ENCODE peak calls at places on chromosomes 13 and 19, in six cellular contexts. R is left ventricle myocardium inferior, A is glutamatergic neuron, N is kidney epithelial cell, M is psoas muscle, T is PC-3. V is an unnamed sample.

GRCh38 chr19:453606-454005 is 7.2 kb downstream of the SHC2 start:
- DNase-seq in R (no peak), A (no peak), N (no peak), M (no peak), T (no peak), V (no peak)

GRCh38 chr13:74191036-74191809 is 57.0 kb upstream of the KLF12 start:
- DNase-seq in R (no peak), A (no peak), N (peak), M (no peak), T (no peak), V (no peak)

GRCh38 chr19:18852634-18853033 is 20.9 kb downstream of the UPF1 start:
- DNase-seq in R (no peak), A (no peak), N (no peak), M (no peak), T (no peak), V (no peak)

GRCh38 chr19:19634516-19635312 is 6.7 kb upstream of the LPAR2 start:
- DNase-seq in R (no peak), A (no peak), N (no peak), M (no peak), T (no peak), V (no peak)

GRCh38 chr19:50300814-50301606 is 28.2 kb downstream of the KCNC3 start:
- DNase-seq in R (no peak), A (no peak), N (peak), M (no peak), T (peak), V (peak)

GRCh38 chr13:52975969-52976368 is 52.6 kb upstream of the OLFM4 start:
- DNase-seq in R (no peak), A (no peak), N (no peak), M (no peak), T (no peak), V (no peak)

GRCh38 chr13:98429977-98430785 is 146.7 kb downstream of the STK24 start:
- DNase-seq in R (no peak), A (no peak), N (no peak), M (no peak), T (no peak), V (no peak)

GRCh38 chr13:79631260-79631659 is 150.3 kb downstream of the NDFIP2 start:
- DNase-seq in R (no peak), A (no peak), N (peak), M (no peak), T (peak), V (no peak)

GRCh38 chr19:45123440-45123850 is 30.5 kb downstream of the PPP1R37 start:
- DNase-seq in R (no peak), A (no peak), N (no peak), M (no peak), T (peak), V (no peak)

GRCh38 chr13:30479154-30479553 is 13.4 kb upstream of the HMGB1 start:
- DNase-seq in R (no peak), A (no peak), N (no peak), M (no peak), T (no peak), V (no peak)

GRCh38 chr13:33761744-33762143 is 56.2 kb upstream of the RFC3 start:
- DNase-seq in R (no peak), A (no peak), N (no peak), M (no peak), T (peak), V (no peak)

GRCh38 chr13:95176611-95177259 is 124.5 kb downstream of the ABCC4 start:
- DNase-seq in R (no peak), A (no peak), N (no peak), M (no peak), T (no peak), V (no peak)

GRCh38 chr19:19261350-19262189 is 11.5 kb downstream of the TM6SF2 start:
- DNase-seq in R (no peak), A (peak), N (no peak), M (no peak), T (no peak), V (no peak)

GRCh38 chr19:6516018-6516658 is 14.0 kb upstream of the TUBB4A start:
- DNase-seq in R (peak), A (peak), N (peak), M (peak), T (peak), V (peak)

GRCh38 chr19:35751839-35752745 is 3.7 kb downstream of the LIN37 start:
- DNase-seq in R (no peak), A (no peak), N (no peak), M (no peak), T (no peak), V (no peak)

GRCh38 chr13:22693691-22694090 is 487.1 kb upstream of the SGCG start:
- DNase-seq in R (no peak), A (no peak), N (no peak), M (no peak), T (no peak), V (no peak)

GRCh38 chr13:97028441-97029299 is 34.4 kb upstream of the OXGR1 start:
- DNase-seq in R (peak), A (peak), N (no peak), M (peak), T (peak), V (no peak)

DNA sequence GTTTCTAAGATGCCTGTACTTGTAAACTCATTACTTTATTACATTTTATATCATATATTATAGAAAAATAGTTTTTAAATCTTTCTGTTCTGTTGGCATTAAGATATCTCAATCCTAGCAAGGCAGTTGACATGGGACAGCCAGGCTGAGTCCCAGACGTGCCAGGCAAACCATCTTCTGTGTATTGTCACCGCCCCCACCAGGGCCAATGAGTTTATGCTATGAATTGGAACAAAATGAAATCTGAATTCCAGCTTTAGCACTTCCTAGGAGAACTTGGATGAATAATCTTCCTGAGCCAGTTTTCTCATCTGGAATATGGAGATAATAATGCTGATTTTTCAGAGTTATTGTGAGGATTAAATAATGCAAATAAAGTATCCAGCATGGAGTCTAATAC is 79.9 kb upstream of the GSX1 start:
- DNase-seq in R (no peak), A (no peak), N (no peak), M (no peak), T (peak), V (no peak)
- TF ChIP-seq CTCF in R (peak), A (no peak), N (peak), M (peak), T (peak), V (no peak)

GRCh38 chr19:3657395-3657769 is 30.8 kb upstream of the CACTIN start:
- DNase-seq in R (no peak), A (no peak), N (no peak), M (no peak), T (no peak), V (no peak)

GRCh38 chr19:3656073-3656746 is 29.6 kb upstream of the CACTIN start:
- DNase-seq in R (no peak), A (peak), N (no peak), M (no peak), T (peak), V (no peak)

GRCh38 chr19:3658004-3658822 is 31.6 kb upstream of the CACTIN start:
- DNase-seq in R (peak), A (no peak), N (no peak), M (no peak), T (no peak), V (no peak)

GRCh38 chr19:3655402-3656072 is 28.9 kb upstream of the CACTIN start:
- DNase-seq in R (no peak), A (peak), N (peak), M (no peak), T (peak), V (peak)

GRCh38 chr19:3656747-3657394 is 30.3 kb upstream of the CACTIN start:
- DNase-seq in R (no peak), A (no peak), N (no peak), M (no peak), T (peak), V (no peak)
- TF ChIP-seq CTCF in R (no peak), A (peak), N (no peak), M (no peak), T (peak), V (no peak)

GRCh38 chr13:43304945-43305344 is 281.6 kb downstream of the DNAJC15 start:
- DNase-seq in R (no peak), A (no peak), N (no peak), M (no peak), T (no peak), V (no peak)
- TF ChIP-seq CTCF in R (no peak), A (no peak), N (no peak), M (no peak), T (peak), V (no peak)

DNA sequence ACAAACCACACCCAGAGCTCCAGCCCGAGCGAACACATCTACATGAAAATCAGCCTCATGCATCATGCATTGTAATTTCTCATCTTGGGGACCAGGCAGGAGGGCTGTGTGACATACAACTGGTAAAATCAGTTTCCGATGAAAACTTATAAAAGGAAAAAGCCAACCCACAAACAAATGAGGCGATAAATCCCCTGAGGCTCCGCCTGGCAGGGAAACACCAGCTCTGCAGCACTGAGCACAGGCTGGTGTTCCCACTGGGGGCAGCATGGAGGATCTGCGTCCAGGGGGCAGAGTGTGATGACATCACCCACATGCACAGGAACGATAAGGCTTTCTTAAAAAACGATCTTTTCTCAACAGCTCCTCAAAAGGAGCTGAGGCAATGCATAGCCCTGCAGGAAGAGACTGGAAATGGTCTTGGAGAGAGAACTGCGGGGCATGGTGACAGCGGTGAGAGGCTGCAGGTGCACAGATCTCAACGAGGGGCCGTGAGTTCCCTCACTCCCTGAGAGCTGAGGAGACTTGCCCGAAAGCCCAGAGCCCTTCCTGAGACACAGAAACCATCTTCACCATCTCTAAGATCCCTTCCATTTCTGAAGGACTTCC is 24.6 kb downstream of the SH3GL1 start:
- DNase-seq in R (no peak), A (no peak), N (no peak), M (no peak), T (peak), V (no peak)
- TF ChIP-seq CTCF in R (no peak), A (no peak), N (peak), M (peak), T (peak), V (peak)

GRCh38 chr13:76822691-76823267 is 63.4 kb downstream of the KCTD12 start:
- DNase-seq in R (no peak), A (no peak), N (no peak), M (no peak), T (peak), V (no peak)
- TF ChIP-seq CTCF in R (peak), A (no peak), N (peak), M (no peak), T (peak), V (peak)